ENCODE peak calls at places on chromosomes 12 and 14, in nine cellular contexts. C is RWPE1; Q is osteocyte; O is CD4-positive, alpha-beta T cell; B is AG10803; K is cardiac fibroblast; D is MCF 10A; G is choroid plexus epithelial cell; I is kidney epithelial cell. H is an unnamed sample.

GRCh38 chr14:95482967-95483842 is 33.2 kb downstream of the SYNE3 start:
- DNase-seq in C (peak), Q (peak), O (no peak), B (peak), K (peak), D (peak), G (peak), I (peak), H (no peak)

GRCh38 chr12:122584177-122584576 is 57.1 kb downstream of the KNTC1 start:
- DNase-seq in C (no peak), Q (no peak), O (no peak), B (no peak), K (no peak), D (no peak), G (no peak), I (no peak), H (no peak)

GRCh38 chr12:98211914-98212695 is 303.3 kb upstream of the TMPO start:
- DNase-seq in C (no peak), Q (no peak), O (no peak), B (peak), K (peak), D (peak), G (peak), I (no peak), H (no peak)

GRCh38 chr14:46259536-46259935 is 392.0 kb downstream of the RPL10L start:
- DNase-seq in C (no peak), Q (no peak), O (no peak), B (no peak), K (no peak), D (peak), G (no peak), I (no peak), H (no peak)

GRCh38 chr12:124395284-124395752 is 100.4 kb downstream of the RFLNA start:
- DNase-seq in C (no peak), Q (no peak), O (no peak), B (no peak), K (no peak), D (no peak), G (no peak), I (no peak), H (no peak)

GRCh38 chr12:28025821-28026505 is 53.4 kb upstream of the PTHLH start:
- DNase-seq in C (no peak), Q (no peak), O (no peak), B (no peak), K (no peak), D (no peak), G (no peak), I (no peak), H (no peak)

GRCh38 chr12:53201170-53201541 is 5.9 kb downstream of the ITGB7 start:
- DNase-seq in C (no peak), Q (no peak), O (no peak), B (peak), K (no peak), D (no peak), G (peak), I (no peak), H (no peak)

GRCh38 chr12:13472690-13473089 is 276.2 kb downstream of the EMP1 start:
- DNase-seq in C (no peak), Q (no peak), O (no peak), B (peak), K (no peak), D (peak), G (peak), I (peak), H (no peak)

GRCh38 chr14:101115652-101116051 is 212.1 kb upstream of the RTL1 start:
- DNase-seq in C (no peak), Q (peak), O (no peak), B (no peak), K (no peak), D (no peak), G (no peak), I (no peak), H (no peak)

GRCh38 chr12:44847888-44848770 is 28.0 kb downstream of the NELL2 start:
- DNase-seq in C (no peak), Q (no peak), O (peak), B (no peak), K (no peak), D (no peak), G (no peak), I (no peak), H (no peak)

GRCh38 chr14:74038015-74038859 is 19.1 kb downstream of the BBOF1 start:
- DNase-seq in C (peak), Q (no peak), O (no peak), B (peak), K (peak), D (peak), G (peak), I (no peak), H (peak)

GRCh38 chr12:119061208-119061796 is 80.0 kb downstream of the SRRM4 start:
- DNase-seq in C (peak), Q (no peak), O (no peak), B (peak), K (peak), D (peak), G (peak), I (no peak), H (no peak)

GRCh38 chr12:18551703-18552102 is 186.1 kb downstream of the PLCZ1 start:
- DNase-seq in C (no peak), Q (no peak), O (no peak), B (no peak), K (no peak), D (no peak), G (no peak), I (no peak), H (no peak)

GRCh38 chr14:23160924-23161522 is 22.4 kb downstream of the SLC7A8 start:
- DNase-seq in C (peak), Q (no peak), O (no peak), B (peak), K (peak), D (peak), G (peak), I (peak), H (no peak)

GRCh38 chr12:54251667-54252284 is 28.1 kb downstream of the CBX5 start:
- DNase-seq in C (peak), Q (no peak), O (no peak), B (peak), K (peak), D (peak), G (peak), I (no peak), H (no peak)

GRCh38 chr12:68565391-68565903 is 45.3 kb upstream of the RAP1B start:
- DNase-seq in C (peak), Q (no peak), O (no peak), B (peak), K (peak), D (peak), G (peak), I (peak), H (no peak)

GRCh38 chr14:95452176-95452889 is 64.1 kb downstream of the SYNE3 start:
- DNase-seq in C (no peak), Q (no peak), O (no peak), B (no peak), K (peak), D (peak), G (peak), I (no peak), H (no peak)

GRCh38 chr12:46942579-46942978 is 116.8 kb upstream of the SLC38A4 start:
- DNase-seq in C (peak), Q (no peak), O (no peak), B (peak), K (no peak), D (peak), G (no peak), I (peak), H (no peak)
- TF ChIP-seq CTCF in C (no peak), Q (no peak), O (no peak), B (no peak), K (no peak), D (no peak), G (no peak), I (no peak), H (no peak)

DNA sequence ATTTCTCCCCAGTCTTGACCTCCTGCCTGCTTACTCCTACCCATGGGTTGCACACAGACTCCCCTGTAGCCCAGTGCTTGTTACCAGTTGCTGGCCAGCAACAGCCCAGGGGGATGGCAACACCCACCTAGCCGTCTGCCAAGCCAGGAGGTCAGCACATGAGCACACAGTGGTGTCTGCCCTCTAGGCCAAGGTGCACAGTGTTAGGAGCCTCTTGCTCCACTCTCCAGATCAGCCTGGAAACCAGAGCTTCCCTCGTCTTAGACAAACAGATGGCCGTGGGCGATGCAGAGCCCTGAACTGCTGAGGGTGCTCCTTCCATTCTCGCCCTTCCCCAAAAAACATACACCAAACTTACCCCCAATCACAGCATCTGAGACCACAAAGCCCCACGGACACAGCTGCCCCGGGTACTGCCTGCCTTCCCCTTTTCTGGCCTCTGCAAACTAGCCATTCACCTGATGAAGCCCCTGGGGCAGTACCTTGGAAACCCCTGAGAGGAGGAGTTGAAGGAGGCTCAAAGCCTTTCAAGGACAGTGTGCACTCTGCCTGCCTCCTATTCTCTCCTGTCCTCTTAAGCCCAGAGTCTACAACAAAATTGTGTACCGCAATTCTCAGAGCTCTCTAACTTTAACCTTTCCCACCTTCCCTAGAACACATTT is 1.0 kb upstream of the GPD1 start:
- DNase-seq in C (no peak), Q (no peak), O (no peak), B (no peak), K (no peak), D (no peak), G (no peak), I (no peak), H (no peak)
- TF ChIP-seq CTCF in C (no peak), Q (no peak), O (no peak), B (no peak), K (no peak), D (no peak), G (no peak), I (no peak), H (no peak)

DNA sequence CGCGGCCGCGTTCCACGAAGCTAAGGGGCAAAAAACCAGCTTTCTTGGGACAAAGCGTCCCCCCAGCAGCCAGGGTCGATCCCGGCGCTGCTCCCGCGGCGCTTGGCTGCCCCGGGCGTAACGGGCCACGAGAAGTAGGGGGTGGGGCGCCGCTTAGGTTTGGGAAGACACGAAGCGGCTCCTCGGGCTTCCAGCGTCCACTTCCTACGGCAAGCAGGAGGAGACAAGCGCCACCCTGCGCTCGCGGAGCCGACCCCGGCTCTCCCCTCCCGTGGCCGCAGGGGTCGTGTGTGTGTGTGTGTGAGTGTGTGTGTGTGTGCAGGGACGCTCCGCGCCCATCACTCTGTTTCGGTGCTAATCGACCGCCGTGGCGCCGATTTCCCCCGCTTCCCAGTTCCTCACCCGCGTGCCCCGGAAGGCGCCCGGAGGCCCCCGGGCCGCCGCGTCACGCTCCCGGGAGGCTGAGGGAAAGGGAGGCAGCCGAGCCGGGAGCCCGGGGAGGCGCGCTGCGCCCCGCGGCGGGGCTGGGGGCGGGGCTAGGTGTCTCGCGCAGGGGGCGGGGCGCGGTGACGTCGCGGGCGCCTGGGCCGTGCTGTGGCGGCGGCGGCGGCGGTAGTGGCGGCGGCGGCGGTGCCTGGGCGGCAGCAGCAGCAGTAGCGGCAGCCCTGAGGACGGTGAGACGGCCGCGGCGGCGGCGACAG is at the start of gene ERC1:
- DNase-seq in C (peak), Q (peak), O (peak), B (peak), K (peak), D (peak), G (peak), I (no peak), H (peak)
- TF ChIP-seq CTCF in C (no peak), Q (no peak), O (no peak), B (no peak), K (no peak), D (no peak), G (no peak), I (no peak), H (no peak)

GRCh38 chr12:127803545-127803944 is 463.4 kb upstream of the TMEM132C start:
- DNase-seq in C (no peak), Q (no peak), O (no peak), B (peak), K (no peak), D (no peak), G (no peak), I (no peak), H (no peak)
- TF ChIP-seq CTCF in C (no peak), Q (no peak), O (no peak), B (no peak), K (no peak), D (no peak), G (no peak), I (no peak), H (no peak)

GRCh38 chr14:25121342-25122129 is 71.6 kb upstream of the STXBP6 start:
- DNase-seq in C (no peak), Q (no peak), O (no peak), B (peak), K (peak), D (no peak), G (peak), I (peak), H (no peak)
- TF ChIP-seq CTCF in C (no peak), Q (no peak), O (no peak), B (no peak), K (no peak), D (no peak), G (no peak), I (no peak), H (no peak)